ENCODE peak calls at places on chromosomes 16 and 17, in four cellular contexts. J is left ventricle myocardium superior, C is left ventricle myocardium inferior, Q is fibroblast of pulmonary artery. N is an unnamed sample.

GRCh38 chr17:55735784-55736405 is 13.2 kb upstream of the TMEM100 start:
- DNase-seq in J (no peak), C (no peak), Q (peak; percentile 75), N (no peak)

GRCh38 chr17:40025991-40026815 is 11.0 kb downstream of the CSF3 start:
- DNase-seq in J (peak; percentile 43), C (no peak), Q (peak; percentile 35), N (peak; percentile 60)

GRCh38 chr16:70380205-70380918 is 33.7 kb downstream of the DDX19A start:
- DNase-seq in J (peak; percentile 55), C (peak; percentile 32), Q (peak; percentile 77), N (peak; percentile 83)

GRCh38 chr16:88922114-88922825 is 54.7 kb downstream of the CBFA2T3 start:
- DNase-seq in J (peak; percentile 91), C (peak; percentile 89), Q (peak; percentile 66), N (peak; percentile 97)

GRCh38 chr17:9865585-9865984 is 39.5 kb downstream of the RCVRN start:
- DNase-seq in J (no peak), C (no peak), Q (peak; percentile 6), N (no peak)

GRCh38 chr17:51144266-51145022 is 8.9 kb upstream of the NME1 start:
- DNase-seq in J (no peak), C (no peak), Q (no peak), N (no peak)

GRCh38 chr16:61858996-61859395 is 177.2 kb downstream of the CDH8 start:
- DNase-seq in J (no peak), C (no peak), Q (peak; percentile 44), N (no peak)

GRCh38 chr16:86951831-86952598 is 365.2 kb downstream of the C16orf95 start:
- DNase-seq in J (peak; percentile 46), C (peak; percentile 50), Q (peak; percentile 93), N (no peak)

GRCh38 chr17:39107973-39108372 is 43.5 kb downstream of the PLXDC1 start:
- DNase-seq in J (no peak), C (no peak), Q (no peak), N (no peak)

GRCh38 chr17:19010729-19011505 is 6.4 kb upstream of the FAM83G start:
- DNase-seq in J (no peak), C (no peak), Q (no peak), N (peak; percentile 2)

GRCh38 chr17:48610282-48611211 is at the start of gene HOXB7:
- DNase-seq in J (peak; percentile 75), C (peak; percentile 52), Q (no peak), N (peak; percentile 78)

GRCh38 chr17:35088911-35089845 is 25.7 kb upstream of the RFFL start:
- DNase-seq in J (peak; percentile 93), C (peak; percentile 89), Q (peak; percentile 79), N (peak; percentile 86)

GRCh38 chr16:1633310-1633709 is 21.1 kb downstream of the CRAMP1 start:
- DNase-seq in J (no peak), C (no peak), Q (no peak), N (no peak)

GRCh38 chr17:82642022-82642421 is 6.2 kb downstream of the WDR45B start:
- DNase-seq in J (no peak), C (no peak), Q (no peak), N (no peak)

GRCh38 chr17:9363440-9364350 is 211.9 kb downstream of the STX8 start:
- DNase-seq in J (no peak), C (no peak), Q (peak; percentile 31), N (no peak)

N was measured in right cardiac atrium.